ENCODE peak calls at places on chromosomes 3 and 15, in five cellular contexts. One of them, this sample, is unnamed. For H3K4me1 and H3K27me3, the result is how much of the 10 kb centered on the place peaks cover.

GRCh38 chr3:42502429-42503250 is at the start of gene VIPR1:
- DNase-seq in lower lobe of right lung: peak
- DNase-seq in CD8-positive, alpha-beta T cell: peak
- DNase-seq in neuronal stem cell: peak
- DNase-seq in thoracic aorta: no peak
- DNase-seq in this sample: peak

GRCh38 chr3:178525180-178525704 is 11.0 kb upstream of the KCNMB2 start:
- DNase-seq in lower lobe of right lung: no peak
- DNase-seq in neuronal stem cell: no peak
- DNase-seq in CD8-positive, alpha-beta T cell: no peak
- DNase-seq in thoracic aorta: no peak
- DNase-seq in this sample: no peak

GRCh38 chr3:31066999-31067398 is 172.5 kb upstream of the GADL1 start:
- DNase-seq in lower lobe of right lung: no peak
- DNase-seq in neuronal stem cell: no peak
- DNase-seq in thoracic aorta: no peak
- DNase-seq in CD8-positive, alpha-beta T cell: no peak
- DNase-seq in this sample: peak

GRCh38 chr3:8767667-8768363 is 1.6 kb downstream of the OXTR start:
- DNase-seq in thoracic aorta: no peak
- DNase-seq in neuronal stem cell: no peak
- DNase-seq in CD8-positive, alpha-beta T cell: no peak
- DNase-seq in lower lobe of right lung: no peak
- DNase-seq in this sample: no peak

GRCh38 chr3:101828289-101828688 is 21.0 kb upstream of the NFKBIZ start:
- DNase-seq in thoracic aorta: no peak
- DNase-seq in neuronal stem cell: no peak
- DNase-seq in CD8-positive, alpha-beta T cell: no peak
- DNase-seq in lower lobe of right lung: no peak
- DNase-seq in this sample: no peak

GRCh38 chr3:194450341-194450740 is 36.5 kb downstream of the ATP13A3 start:
- DNase-seq in lower lobe of right lung: no peak
- DNase-seq in CD8-positive, alpha-beta T cell: no peak
- DNase-seq in neuronal stem cell: no peak
- DNase-seq in thoracic aorta: no peak
- DNase-seq in this sample: no peak

GRCh38 chr3:102529452-102529851 is 94.6 kb downstream of the ZPLD1 start:
- DNase-seq in CD8-positive, alpha-beta T cell: no peak
- DNase-seq in lower lobe of right lung: no peak
- DNase-seq in thoracic aorta: no peak
- DNase-seq in neuronal stem cell: no peak
- DNase-seq in this sample: no peak

GRCh38 chr3:9912294-9912935 is 4.5 kb upstream of the IL17RC start:
- DNase-seq in neuronal stem cell: no peak
- DNase-seq in thoracic aorta: no peak
- DNase-seq in CD8-positive, alpha-beta T cell: no peak
- DNase-seq in lower lobe of right lung: no peak
- DNase-seq in this sample: no peak

GRCh38 chr3:41652931-41653330 is 309.0 kb downstream of the ULK4 start:
- DNase-seq in lower lobe of right lung: no peak
- DNase-seq in CD8-positive, alpha-beta T cell: no peak
- DNase-seq in neuronal stem cell: no peak
- DNase-seq in thoracic aorta: no peak
- DNase-seq in this sample: no peak

GRCh38 chr3:71345429-71346027 is 238.0 kb downstream of the FOXP1 start:
- DNase-seq in neuronal stem cell: no peak
- DNase-seq in thoracic aorta: no peak
- DNase-seq in lower lobe of right lung: no peak
- DNase-seq in CD8-positive, alpha-beta T cell: no peak
- DNase-seq in this sample: no peak

GRCh38 chr3:120192159-120192558 is 92.9 kb downstream of the GPR156 start:
- DNase-seq in CD8-positive, alpha-beta T cell: no peak
- DNase-seq in neuronal stem cell: no peak
- DNase-seq in thoracic aorta: no peak
- DNase-seq in lower lobe of right lung: no peak
- DNase-seq in this sample: no peak

GRCh38 chr15:99703603-99704443 is 29.4 kb downstream of the LYSMD4 start:
- DNase-seq in CD8-positive, alpha-beta T cell: no peak
- DNase-seq in lower lobe of right lung: no peak
- DNase-seq in thoracic aorta: no peak
- DNase-seq in neuronal stem cell: no peak
- DNase-seq in this sample: peak

GRCh38 chr3:190101320-190102117 is 19.2 kb downstream of the P3H2 start:
- DNase-seq in neuronal stem cell: no peak
- DNase-seq in thoracic aorta: no peak
- DNase-seq in lower lobe of right lung: no peak
- DNase-seq in CD8-positive, alpha-beta T cell: no peak
- DNase-seq in this sample: no peak

GRCh38 chr3:123392871-123393620 is 55.8 kb downstream of the ADCY5 start:
- DNase-seq in CD8-positive, alpha-beta T cell: no peak
- DNase-seq in thoracic aorta: no peak
- DNase-seq in neuronal stem cell: no peak
- DNase-seq in lower lobe of right lung: no peak
- DNase-seq in this sample: no peak

GRCh38 chr3:153182491-153182890 is 20.5 kb downstream of the RAP2B start:
- DNase-seq in lower lobe of right lung: no peak
- DNase-seq in CD8-positive, alpha-beta T cell: no peak
- DNase-seq in thoracic aorta: no peak
- DNase-seq in neuronal stem cell: no peak
- DNase-seq in this sample: no peak

GRCh38 chr3:37559461-37559860 is 302.2 kb upstream of the CTDSPL start:
- DNase-seq in neuronal stem cell: peak
- DNase-seq in lower lobe of right lung: no peak
- DNase-seq in CD8-positive, alpha-beta T cell: no peak
- DNase-seq in thoracic aorta: no peak
- DNase-seq in this sample: peak

GRCh38 chr15:92949604-92950249 is 49.6 kb downstream of the CHD2 start:
- DNase-seq in thoracic aorta: no peak
- DNase-seq in neuronal stem cell: no peak
- DNase-seq in lower lobe of right lung: no peak
- DNase-seq in CD8-positive, alpha-beta T cell: no peak
- DNase-seq in this sample: no peak

GRCh38 chr3:78148986-78149717 is 1109.3 kb downstream of the ROBO2 start:
- DNase-seq in CD8-positive, alpha-beta T cell: no peak
- DNase-seq in thoracic aorta: no peak
- DNase-seq in lower lobe of right lung: no peak
- DNase-seq in neuronal stem cell: no peak
- DNase-seq in this sample: no peak

GRCh38 chr15:93028111-93028631 is 60.8 kb downstream of the RGMA start:
- DNase-seq in CD8-positive, alpha-beta T cell: no peak
- DNase-seq in thoracic aorta: no peak
- DNase-seq in neuronal stem cell: no peak
- DNase-seq in lower lobe of right lung: no peak
- DNase-seq in this sample: no peak

GRCh38 chr3:150256336-150256735 is 151.8 kb upstream of the TSC22D2 start:
- DNase-seq in thoracic aorta: no peak
- DNase-seq in lower lobe of right lung: no peak
- DNase-seq in neuronal stem cell: no peak
- DNase-seq in CD8-positive, alpha-beta T cell: no peak
- DNase-seq in this sample: no peak

GRCh38 chr3:98914210-98915080 is 12.9 kb upstream of the DCBLD2 start:
- DNase-seq in CD8-positive, alpha-beta T cell: no peak
- DNase-seq in neuronal stem cell: no peak
- DNase-seq in lower lobe of right lung: no peak
- DNase-seq in thoracic aorta: no peak
- DNase-seq in this sample: no peak

GRCh38 chr15:90191795-90192494 is 9.2 kb upstream of the SEMA4B start:
- DNase-seq in lower lobe of right lung: peak
- DNase-seq in neuronal stem cell: no peak
- DNase-seq in thoracic aorta: no peak
- DNase-seq in CD8-positive, alpha-beta T cell: no peak
- DNase-seq in this sample: peak

GRCh38 chr3:195119461-195120198 is 151.3 kb downstream of the XXYLT1 start:
- DNase-seq in lower lobe of right lung: no peak
- DNase-seq in neuronal stem cell: peak
- DNase-seq in CD8-positive, alpha-beta T cell: no peak
- DNase-seq in thoracic aorta: no peak
- DNase-seq in this sample: peak

GRCh38 chr3:13162550-13163320 is 89.5 kb upstream of the IQSEC1 start:
- DNase-seq in neuronal stem cell: no peak
- DNase-seq in CD8-positive, alpha-beta T cell: no peak
- DNase-seq in thoracic aorta: no peak
- DNase-seq in lower lobe of right lung: no peak
- DNase-seq in this sample: no peak
- H3K4me3 ChIP-seq in neuronal stem cell: no peak
- H3K4me3 ChIP-seq in CD8-positive, alpha-beta T cell: no peak
- H3K4me3 ChIP-seq in thoracic aorta: no peak
- H3K4me3 ChIP-seq in lower lobe of right lung: no peak
- H3K4me3 ChIP-seq in this sample: no peak

DNA sequence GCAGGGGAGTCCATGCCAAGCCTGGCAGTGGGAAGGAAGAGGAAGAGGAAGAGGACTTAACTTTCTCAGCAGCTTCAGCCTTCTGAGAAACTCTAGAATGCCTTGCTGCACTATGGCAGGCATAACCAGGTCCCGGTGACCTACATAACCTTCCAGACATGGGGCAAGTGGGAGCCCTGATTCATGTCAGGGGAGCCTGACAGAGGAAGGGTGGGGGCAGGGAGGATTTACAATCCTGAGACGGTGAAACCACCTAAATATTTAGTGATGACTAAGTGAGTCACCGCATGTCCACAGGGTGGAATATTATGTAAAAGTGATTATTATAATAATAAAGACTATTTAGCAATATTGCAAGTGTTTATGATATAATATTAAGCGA is 46.7 kb downstream of the AMOTL2 start:
- DNase-seq in thoracic aorta: no peak
- DNase-seq in neuronal stem cell: no peak
- DNase-seq in CD8-positive, alpha-beta T cell: no peak
- DNase-seq in lower lobe of right lung: no peak
- DNase-seq in this sample: peak
- H3K4me1 ChIP-seq in thoracic aorta: under half
- H3K4me1 ChIP-seq in neuronal stem cell: under half
- H3K4me1 ChIP-seq in CD8-positive, alpha-beta T cell: under half
- H3K4me1 ChIP-seq in lower lobe of right lung: half or more
- H3K4me1 ChIP-seq in this sample: under half

DNA sequence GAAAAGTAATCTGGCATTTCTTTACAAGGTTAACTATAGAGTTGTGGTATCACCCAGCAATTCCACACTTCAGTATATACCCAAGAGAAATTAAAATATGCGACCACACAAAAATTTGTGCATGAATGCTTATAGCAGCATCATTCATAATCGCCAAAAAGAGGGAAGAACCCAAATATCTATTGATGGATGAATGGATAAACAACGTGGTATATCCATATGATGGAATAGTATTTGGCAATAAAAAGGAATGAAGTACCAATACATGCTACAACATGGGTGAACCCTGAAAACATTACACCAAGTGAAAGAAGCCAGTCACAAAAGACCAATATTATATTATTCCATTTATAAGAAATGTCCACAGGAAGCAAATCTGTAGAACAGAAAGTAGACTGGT is 8.6 kb upstream of the SKOR1 start:
- DNase-seq in thoracic aorta: no peak
- DNase-seq in CD8-positive, alpha-beta T cell: no peak
- DNase-seq in neuronal stem cell: no peak
- DNase-seq in lower lobe of right lung: no peak
- DNase-seq in this sample: no peak
- H3K27me3 ChIP-seq in thoracic aorta: under half
- H3K27me3 ChIP-seq in CD8-positive, alpha-beta T cell: under half
- H3K27me3 ChIP-seq in neuronal stem cell: under half
- H3K27me3 ChIP-seq in lower lobe of right lung: half or more
- H3K27me3 ChIP-seq in this sample: under half

GRCh38 chr15:40999190-40999589 is 45.9 kb downstream of the CHAC1 start:
- DNase-seq in thoracic aorta: no peak
- DNase-seq in neuronal stem cell: no peak
- DNase-seq in lower lobe of right lung: no peak
- DNase-seq in CD8-positive, alpha-beta T cell: no peak
- DNase-seq in this sample: no peak
- H3K4me3 ChIP-seq in thoracic aorta: no peak
- H3K4me3 ChIP-seq in neuronal stem cell: no peak
- H3K4me3 ChIP-seq in lower lobe of right lung: no peak
- H3K4me3 ChIP-seq in CD8-positive, alpha-beta T cell: no peak
- H3K4me3 ChIP-seq in this sample: no peak

GRCh38 chr15:36156855-36157521 is 422.4 kb upstream of the CDIN1 start:
- DNase-seq in lower lobe of right lung: no peak
- DNase-seq in CD8-positive, alpha-beta T cell: no peak
- DNase-seq in thoracic aorta: no peak
- DNase-seq in neuronal stem cell: no peak
- DNase-seq in this sample: no peak

GRCh38 chr15:36161108-36161507 is 418.3 kb upstream of the CDIN1 start:
- DNase-seq in thoracic aorta: no peak
- DNase-seq in neuronal stem cell: no peak
- DNase-seq in lower lobe of right lung: no peak
- DNase-seq in CD8-positive, alpha-beta T cell: no peak
- DNase-seq in this sample: no peak

DNA sequence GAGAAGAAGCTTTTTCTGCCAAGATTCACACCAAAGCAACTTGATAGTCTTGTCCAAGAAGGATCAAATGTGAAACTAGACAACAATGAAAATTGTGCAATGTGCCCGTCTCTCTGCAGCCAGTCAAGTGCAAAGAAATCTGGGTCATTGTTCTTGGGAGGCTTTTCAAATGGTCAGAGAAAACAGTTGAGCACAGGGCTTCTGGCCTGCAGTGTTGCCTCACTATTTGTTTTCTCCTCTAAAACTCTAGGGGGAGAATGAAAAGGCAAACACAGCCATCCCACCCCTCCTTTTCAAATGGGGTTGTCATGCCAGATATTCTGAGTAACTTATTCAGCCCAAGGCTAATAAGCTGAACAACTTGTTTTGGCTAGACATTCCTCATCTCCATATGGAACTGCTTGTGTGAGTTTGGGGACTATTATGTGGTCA is 417.6 kb upstream of the CDIN1 start:
- DNase-seq in thoracic aorta: no peak
- DNase-seq in lower lobe of right lung: no peak
- DNase-seq in neuronal stem cell: peak
- DNase-seq in CD8-positive, alpha-beta T cell: no peak
- DNase-seq in this sample: no peak
- H3K4me1 ChIP-seq in thoracic aorta: under half
- H3K4me1 ChIP-seq in lower lobe of right lung: under half
- H3K4me1 ChIP-seq in neuronal stem cell: under half
- H3K4me1 ChIP-seq in CD8-positive, alpha-beta T cell: under half
- H3K4me1 ChIP-seq in this sample: under half

GRCh38 chr3:122183893-122184590 is 574 bp downstream of the CASR start:
- DNase-seq in lower lobe of right lung: no peak
- DNase-seq in CD8-positive, alpha-beta T cell: no peak
- DNase-seq in thoracic aorta: no peak
- DNase-seq in neuronal stem cell: no peak
- DNase-seq in this sample: no peak
- H3K27me3 ChIP-seq in lower lobe of right lung: under half
- H3K27me3 ChIP-seq in CD8-positive, alpha-beta T cell: under half
- H3K27me3 ChIP-seq in thoracic aorta: under half
- H3K27me3 ChIP-seq in neuronal stem cell: under half
- H3K27me3 ChIP-seq in this sample: under half

This sample was measured in HAP-1.